ENCODE peak calls at places on chromosomes 11 and 22, in five cellular contexts. One of them, this sample, is unnamed.

GRCh38 chr11:47534707-47535251 is 18.2 kb downstream of the CELF1 start:
- DNase-seq in ELF-1: no peak
- DNase-seq in heart right ventricle: no peak
- DNase-seq in HT1080: no peak
- DNase-seq in GM12865: no peak
- DNase-seq in this sample: no peak

GRCh38 chr11:106378513-106379179 is 301.2 kb downstream of the AASDHPPT start:
- DNase-seq in ELF-1: no peak
- DNase-seq in heart right ventricle: no peak
- DNase-seq in HT1080: no peak
- DNase-seq in GM12865: no peak
- DNase-seq in this sample: no peak

GRCh38 chr11:35484435-35484834 is 41.0 kb downstream of the PAMR1 start:
- DNase-seq in ELF-1: no peak
- DNase-seq in heart right ventricle: no peak
- DNase-seq in HT1080: peak
- DNase-seq in GM12865: no peak
- DNase-seq in this sample: peak

GRCh38 chr11:69394902-69395690 is 86.4 kb upstream of the LINC01488 start:
- DNase-seq in ELF-1: no peak
- DNase-seq in heart right ventricle: no peak
- DNase-seq in HT1080: no peak
- DNase-seq in GM12865: no peak
- DNase-seq in this sample: no peak

GRCh38 chr11:72397333-72397732 is 37.0 kb downstream of the CLPB start:
- DNase-seq in ELF-1: no peak
- DNase-seq in heart right ventricle: no peak
- DNase-seq in HT1080: no peak
- DNase-seq in GM12865: no peak
- DNase-seq in this sample: no peak

GRCh38 chr22:46061431-46062231 is 84.7 kb upstream of the WNT7B start:
- DNase-seq in ELF-1: no peak
- DNase-seq in heart right ventricle: no peak
- DNase-seq in HT1080: no peak
- DNase-seq in GM12865: no peak
- DNase-seq in this sample: no peak

GRCh38 chr22:46377566-46378498 is 42.3 kb downstream of the TRMU start:
- DNase-seq in ELF-1: peak
- DNase-seq in heart right ventricle: no peak
- DNase-seq in HT1080: peak
- DNase-seq in GM12865: no peak
- DNase-seq in this sample: peak

GRCh38 chr22:42171946-42172345 is 41.3 kb upstream of the CYP2D6 start:
- DNase-seq in ELF-1: peak
- DNase-seq in heart right ventricle: no peak
- DNase-seq in HT1080: no peak
- DNase-seq in GM12865: no peak
- DNase-seq in this sample: no peak

GRCh38 chr11:83766932-83767331 is 480.8 kb upstream of the CCDC90B start:
- DNase-seq in ELF-1: no peak
- DNase-seq in heart right ventricle: no peak
- DNase-seq in HT1080: no peak
- DNase-seq in GM12865: no peak
- DNase-seq in this sample: no peak

GRCh38 chr22:50329236-50329635 is 2.4 kb upstream of the DENND6B start:
- DNase-seq in ELF-1: no peak
- DNase-seq in heart right ventricle: no peak
- DNase-seq in HT1080: peak
- DNase-seq in GM12865: no peak
- DNase-seq in this sample: peak

GRCh38 chr11:18769802-18770456 is 21.7 kb downstream of the PTPN5 start:
- DNase-seq in ELF-1: no peak
- DNase-seq in heart right ventricle: no peak
- DNase-seq in HT1080: no peak
- DNase-seq in GM12865: peak
- DNase-seq in this sample: no peak

GRCh38 chr22:46055176-46055850 is 78.4 kb upstream of the WNT7B start:
- DNase-seq in ELF-1: no peak
- DNase-seq in heart right ventricle: no peak
- DNase-seq in HT1080: peak
- DNase-seq in GM12865: no peak
- DNase-seq in this sample: no peak

GRCh38 chr22:19196841-19197612 is 18.5 kb upstream of the SLC25A1 start:
- DNase-seq in ELF-1: no peak
- DNase-seq in heart right ventricle: no peak
- DNase-seq in HT1080: no peak
- DNase-seq in GM12865: no peak
- DNase-seq in this sample: no peak

GRCh38 chr11:75248924-75249256 is 8.3 kb downstream of the TPBGL start:
- DNase-seq in ELF-1: no peak
- DNase-seq in heart right ventricle: no peak
- DNase-seq in HT1080: no peak
- DNase-seq in GM12865: no peak
- DNase-seq in this sample: no peak

GRCh38 chr11:114054830-114055229 is 4.7 kb upstream of the ZBTB16 start:
- DNase-seq in ELF-1: no peak
- DNase-seq in heart right ventricle: no peak
- DNase-seq in HT1080: no peak
- DNase-seq in GM12865: no peak
- DNase-seq in this sample: no peak

GRCh38 chr11:133951484-133952198 is 5.1 kb downstream of the IGSF9B start:
- DNase-seq in ELF-1: peak
- DNase-seq in heart right ventricle: no peak
- DNase-seq in HT1080: peak
- DNase-seq in GM12865: no peak
- DNase-seq in this sample: peak

GRCh38 chr22:24696551-24697001 is 77.9 kb downstream of the PIWIL3 start:
- DNase-seq in ELF-1: no peak
- DNase-seq in heart right ventricle: no peak
- DNase-seq in HT1080: no peak
- DNase-seq in GM12865: no peak
- DNase-seq in this sample: no peak

GRCh38 chr11:2769779-2770555 is 70.2 kb upstream of the KCNQ1OT1 start:
- DNase-seq in ELF-1: no peak
- DNase-seq in heart right ventricle: peak
- DNase-seq in HT1080: no peak
- DNase-seq in GM12865: no peak
- DNase-seq in this sample: no peak

GRCh38 chr11:7890417-7891179 is 40.5 kb downstream of the OR10A6 start:
- DNase-seq in ELF-1: no peak
- DNase-seq in heart right ventricle: no peak
- DNase-seq in HT1080: no peak
- DNase-seq in GM12865: peak
- DNase-seq in this sample: no peak

GRCh38 chr11:131924446-131925240 is 554.2 kb downstream of the NTM start:
- DNase-seq in ELF-1: no peak
- DNase-seq in heart right ventricle: no peak
- DNase-seq in HT1080: peak
- DNase-seq in GM12865: peak
- DNase-seq in this sample: peak

GRCh38 chr11:115054541-115055538 is 376.5 kb downstream of the NXPE2 start:
- DNase-seq in ELF-1: peak
- DNase-seq in heart right ventricle: peak
- DNase-seq in HT1080: peak
- DNase-seq in GM12865: no peak
- DNase-seq in this sample: peak

GRCh38 chr11:69394234-69394891 is 87.1 kb upstream of the LINC01488 start:
- DNase-seq in ELF-1: peak
- DNase-seq in heart right ventricle: peak
- DNase-seq in HT1080: no peak
- DNase-seq in GM12865: no peak
- DNase-seq in this sample: no peak

GRCh38 chr22:49946612-49947295 is 13.8 kb upstream of the PIM3 start:
- DNase-seq in ELF-1: peak
- DNase-seq in heart right ventricle: no peak
- DNase-seq in HT1080: no peak
- DNase-seq in GM12865: no peak
- DNase-seq in this sample: no peak

GRCh38 chr11:64250875-64251721 is at the start of gene PLCB3:
- DNase-seq in ELF-1: peak
- DNase-seq in heart right ventricle: peak
- DNase-seq in HT1080: peak
- DNase-seq in GM12865: peak
- DNase-seq in this sample: peak

GRCh38 chr11:75425422-75425821 is 7.6 kb downstream of the KLHL35 start:
- DNase-seq in ELF-1: peak
- DNase-seq in heart right ventricle: no peak
- DNase-seq in HT1080: no peak
- DNase-seq in GM12865: no peak
- DNase-seq in this sample: no peak

GRCh38 chr11:49499117-49499516 is 290.7 kb upstream of the FOLH1 start:
- DNase-seq in ELF-1: no peak
- DNase-seq in heart right ventricle: no peak
- DNase-seq in HT1080: no peak
- DNase-seq in GM12865: no peak
- DNase-seq in this sample: no peak

GRCh38 chr22:39446239-39446721 is 10.5 kb upstream of the MGAT3 start:
- DNase-seq in ELF-1: peak
- DNase-seq in heart right ventricle: no peak
- DNase-seq in HT1080: no peak
- DNase-seq in GM12865: peak
- DNase-seq in this sample: no peak

GRCh38 chr22:22720201-22720723 is 75.8 kb downstream of the GGTLC2 start:
- DNase-seq in ELF-1: peak
- DNase-seq in heart right ventricle: no peak
- DNase-seq in HT1080: peak
- DNase-seq in GM12865: peak
- DNase-seq in this sample: peak

GRCh38 chr11:3735827-3736226 is 61.5 kb downstream of the NUP98 start:
- DNase-seq in ELF-1: no peak
- DNase-seq in heart right ventricle: no peak
- DNase-seq in HT1080: peak
- DNase-seq in GM12865: no peak
- DNase-seq in this sample: peak

GRCh38 chr22:23180301-23180892 is at the start of gene BCR:
- DNase-seq in ELF-1: peak
- DNase-seq in heart right ventricle: peak
- DNase-seq in HT1080: peak
- DNase-seq in GM12865: peak
- DNase-seq in this sample: peak